ENCODE peak calls at places on chromosome 4, in seven cellular contexts. H is K562, M is mesothelial cell of epicardium, U is GM10248, A is PC-3, J is coronary artery, I is ovary. Q is an unnamed sample.

GRCh38 chr4:181688416-181688815 is 554.8 kb upstream of the TENM3 start:
- DNase-seq in J (no peak), M (no peak), U (no peak), A (no peak), I (no peak), H (no peak), Q (no peak)

GRCh38 chr4:156901871-156902270 is 69.7 kb downstream of the PDGFC start:
- DNase-seq in M (no peak), I (no peak), J (no peak), U (no peak), H (no peak), A (peak), Q (no peak)

GRCh38 chr4:168630445-168631187 is 133.8 kb downstream of the PALLD start:
- DNase-seq in A (peak), H (no peak), J (no peak), I (no peak), M (no peak), U (no peak), Q (no peak)

GRCh38 chr4:57430706-57431105 is 320.5 kb upstream of the IGFBP7 start:
- DNase-seq in H (no peak), A (peak), U (no peak), M (no peak), I (no peak), J (no peak), Q (no peak)

GRCh38 chr4:996030-996993 is 3.1 kb upstream of the SLC26A1 start:
- DNase-seq in I (peak), H (peak), J (no peak), A (no peak), U (no peak), M (no peak), Q (no peak)

GRCh38 chr4:17770845-17771244 is 10.6 kb downstream of the FAM184B start:
- DNase-seq in U (no peak), H (peak), J (no peak), I (no peak), A (no peak), M (no peak), Q (no peak)

GRCh38 chr4:41164405-41164804 is 49.9 kb downstream of the APBB2 start:
- DNase-seq in A (no peak), U (no peak), M (no peak), I (no peak), H (no peak), J (no peak), Q (no peak)

GRCh38 chr4:138110815-138111214 is 131.3 kb downstream of the SLC7A11 start:
- DNase-seq in I (no peak), A (peak), H (no peak), M (no peak), U (no peak), J (no peak), Q (no peak)

GRCh38 chr4:121669163-121669550 is 27.6 kb downstream of the ANXA5 start:
- DNase-seq in U (no peak), A (no peak), I (no peak), H (no peak), M (no peak), J (no peak), Q (no peak)

GRCh38 chr4:132071815-132072214 is 1077.3 kb upstream of the PCDH10 start:
- DNase-seq in H (no peak), U (no peak), M (no peak), I (no peak), A (peak), J (no peak), Q (no peak)

GRCh38 chr4:161486454-161486853 is 677.3 kb downstream of the FSTL5 start:
- DNase-seq in J (no peak), U (no peak), H (no peak), I (no peak), M (no peak), A (no peak), Q (no peak)

GRCh38 chr4:24598025-24598424 is 13.7 kb upstream of the DHX15 start:
- DNase-seq in A (peak), U (no peak), M (no peak), J (no peak), I (no peak), H (no peak), Q (no peak)

GRCh38 chr4:106315476-106315967 is 487 bp downstream of the TBCK start:
- DNase-seq in J (no peak), I (no peak), A (peak), H (no peak), M (no peak), U (no peak), Q (no peak)

GRCh38 chr4:141102367-141102766 is 30.9 kb downstream of the RNF150 start:
- DNase-seq in M (no peak), H (no peak), U (no peak), I (no peak), J (no peak), A (peak), Q (no peak)

GRCh38 chr4:187357861-187358260 is 634.2 kb upstream of the FAT1 start:
- DNase-seq in U (no peak), A (no peak), J (no peak), I (no peak), H (no peak), M (no peak), Q (no peak)

DNA sequence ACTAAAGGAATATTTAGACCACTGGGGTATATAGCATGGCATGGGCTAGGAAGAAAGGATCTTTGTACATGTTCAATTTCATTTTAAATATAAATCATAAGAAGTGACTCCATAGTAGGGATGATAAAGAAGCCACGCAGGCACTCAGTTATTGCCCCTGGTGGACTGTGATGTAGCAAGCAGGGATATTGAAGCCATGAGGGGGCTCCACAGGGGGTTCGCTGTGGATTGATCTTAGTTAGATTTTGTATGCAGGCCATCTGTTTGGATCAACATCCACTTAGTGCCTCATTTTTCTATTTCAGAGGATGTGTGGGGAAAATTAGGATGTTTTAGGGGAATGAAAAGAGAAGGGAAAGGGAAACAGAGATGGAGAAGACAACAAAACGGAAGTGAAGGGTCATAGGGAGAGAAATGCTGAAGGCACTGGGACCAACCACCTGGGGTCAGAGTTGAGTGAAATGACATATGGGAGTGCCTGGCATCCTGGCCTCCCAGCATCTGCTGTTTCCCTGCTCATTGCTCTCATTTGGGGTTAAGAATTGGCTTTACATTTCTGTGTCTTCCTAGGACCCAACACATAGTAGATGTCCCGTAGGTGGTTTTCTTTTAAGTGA is 11.2 kb upstream of the FREM3 start:
- DNase-seq in A (no peak), H (peak), I (no peak), U (no peak), J (no peak), M (no peak), Q (no peak)
- TF ChIP-seq CTCF in A (no peak), H (peak), I (no peak), U (no peak), J (no peak), M (no peak), Q (no peak)

GRCh38 chr4:68271851-68272756 is 26.6 kb upstream of the TMPRSS11B start:
- DNase-seq in I (no peak), M (no peak), J (no peak), U (peak), A (peak), H (peak), Q (no peak)
- TF ChIP-seq CTCF in I (peak), M (peak), J (peak), U (peak), A (peak), H (peak), Q (peak)

GRCh38 chr4:95161781-95162469 is 386.8 kb downstream of the UNC5C start:
- DNase-seq in A (no peak), J (no peak), M (no peak), I (no peak), U (no peak), H (no peak), Q (no peak)

GRCh38 chr4:95165926-95166524 is 382.7 kb downstream of the UNC5C start:
- DNase-seq in I (peak), M (no peak), U (peak), A (peak), J (no peak), H (peak), Q (no peak)

GRCh38 chr4:95162867-95163266 is 385.9 kb downstream of the UNC5C start:
- DNase-seq in U (no peak), I (no peak), H (no peak), M (no peak), A (no peak), J (no peak), Q (no peak)

GRCh38 chr4:95170176-95170575 is 378.6 kb downstream of the UNC5C start:
- DNase-seq in I (no peak), J (no peak), A (no peak), H (no peak), M (no peak), U (no peak), Q (no peak)

DNA sequence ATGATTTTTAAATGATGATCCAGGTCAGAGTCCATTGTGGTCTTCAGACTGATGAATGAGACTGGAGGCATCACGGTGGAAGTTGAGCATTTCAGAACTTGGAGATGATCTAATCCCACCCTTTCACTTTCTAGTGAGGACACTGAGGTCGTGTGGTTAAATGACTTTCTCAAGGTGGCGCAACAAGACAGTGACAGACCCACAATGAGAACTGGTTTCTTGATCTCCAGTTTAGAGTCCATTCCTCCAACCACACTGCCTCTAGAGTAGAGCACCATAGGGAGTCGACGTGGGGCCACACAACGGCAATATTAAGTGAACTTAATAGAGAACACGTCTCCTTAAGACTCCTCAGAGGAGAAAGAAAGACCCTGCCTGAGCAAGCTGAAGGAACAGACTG is 381.0 kb downstream of the UNC5C start:
- DNase-seq in A (no peak), J (no peak), M (no peak), U (no peak), I (no peak), H (peak), Q (no peak)
- TF ChIP-seq CTCF in A (peak), J (no peak), M (no peak), U (no peak), I (no peak), H (peak), Q (no peak)

GRCh38 chr4:59247032-59247431 is 1953.1 kb upstream of the ADGRL3 start:
- DNase-seq in M (no peak), J (no peak), U (no peak), H (no peak), A (peak), I (no peak), Q (no peak)
- TF ChIP-seq CTCF in M (peak), J (no peak), U (peak), H (no peak), A (peak), I (no peak), Q (peak)

DNA sequence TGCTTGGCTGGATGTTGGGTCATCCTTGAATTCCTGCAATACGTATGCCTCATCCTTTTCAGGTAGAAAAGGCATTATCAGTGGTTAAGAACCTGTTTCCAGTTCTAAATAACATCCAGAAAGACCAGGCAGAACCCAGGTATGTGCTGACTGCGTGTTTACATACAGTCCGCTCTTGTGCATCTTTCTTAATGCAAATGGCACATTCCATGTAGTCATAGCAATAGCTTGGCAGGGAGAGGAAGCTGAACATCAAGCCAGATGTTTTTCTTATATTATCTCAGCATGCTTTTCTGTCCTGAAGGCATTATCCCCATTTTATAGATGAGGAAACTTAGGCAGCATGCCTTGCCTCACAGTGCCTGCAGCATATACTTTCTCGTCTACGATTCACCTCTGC is 2.1 kb downstream of the DCLK2 start:
- DNase-seq in A (no peak), H (no peak), I (no peak), J (no peak), M (no peak), U (no peak), Q (no peak)
- TF ChIP-seq CTCF in A (no peak), H (no peak), I (no peak), J (no peak), M (no peak), U (no peak), Q (no peak)

GRCh38 chr4:8594097-8595038 is 1.8 kb downstream of the CPZ start:
- DNase-seq in U (peak), M (peak), I (peak), A (peak), H (peak), J (no peak), Q (no peak)
- TF ChIP-seq CTCF in U (peak), M (peak), I (peak), A (peak), H (peak), J (peak), Q (peak)

GRCh38 chr4:92299152-92299551 is 4.6 kb upstream of the GRID2 start:
- DNase-seq in H (no peak), J (no peak), I (no peak), M (no peak), U (no peak), A (peak), Q (no peak)
- TF ChIP-seq CTCF in H (no peak), J (no peak), I (no peak), M (no peak), U (no peak), A (peak), Q (peak)

GRCh38 chr4:16496501-16496900 is 270.2 kb upstream of the TAPT1 start:
- DNase-seq in J (no peak), M (no peak), H (no peak), A (peak), U (no peak), I (no peak), Q (no peak)
- TF ChIP-seq CTCF in J (no peak), M (no peak), H (no peak), A (no peak), U (no peak), I (no peak), Q (no peak)

Q was measured in type B pancreatic cell.